ENCODE peak calls at places on chromosomes 7 and 10, in six cellular contexts. One of them, this sample, is unnamed.

GRCh38 chr7:91852263-91852741 is 28.2 kb downstream of the MTERF1 start:
- DNase-seq in lower lobe of right lung: no peak
- DNase-seq in brain microvascular endothelial cell: peak
- DNase-seq in NB4: peak
- DNase-seq in IMR-90: peak
- DNase-seq in stomach: no peak
- DNase-seq in this sample: peak

GRCh38 chr10:129837909-129838582 is 126.0 kb downstream of the EBF3 start:
- DNase-seq in IMR-90: no peak
- DNase-seq in brain microvascular endothelial cell: no peak
- DNase-seq in stomach: no peak
- DNase-seq in NB4: peak
- DNase-seq in lower lobe of right lung: no peak
- DNase-seq in this sample: no peak

GRCh38 chr10:97350138-97350537 is 15.6 kb upstream of the FRAT2 start:
- DNase-seq in lower lobe of right lung: no peak
- DNase-seq in NB4: no peak
- DNase-seq in IMR-90: no peak
- DNase-seq in stomach: no peak
- DNase-seq in brain microvascular endothelial cell: no peak
- DNase-seq in this sample: no peak

GRCh38 chr7:100167912-100168323 is 499 bp downstream of the GAL3ST4 start:
- DNase-seq in stomach: no peak
- DNase-seq in IMR-90: no peak
- DNase-seq in NB4: peak
- DNase-seq in brain microvascular endothelial cell: no peak
- DNase-seq in lower lobe of right lung: no peak
- DNase-seq in this sample: peak

GRCh38 chr7:79403879-79404278 is 49.6 kb downstream of the MAGI2 start:
- DNase-seq in lower lobe of right lung: no peak
- DNase-seq in NB4: no peak
- DNase-seq in brain microvascular endothelial cell: no peak
- DNase-seq in IMR-90: no peak
- DNase-seq in stomach: no peak
- DNase-seq in this sample: no peak

GRCh38 chr7:28472332-28472731 is 60.0 kb downstream of the CREB5 start:
- DNase-seq in lower lobe of right lung: no peak
- DNase-seq in NB4: no peak
- DNase-seq in IMR-90: no peak
- DNase-seq in stomach: no peak
- DNase-seq in brain microvascular endothelial cell: no peak
- DNase-seq in this sample: no peak

GRCh38 chr7:153886506-153887391 is 165.4 kb upstream of the DPP6 start:
- DNase-seq in NB4: no peak
- DNase-seq in IMR-90: no peak
- DNase-seq in lower lobe of right lung: no peak
- DNase-seq in stomach: no peak
- DNase-seq in brain microvascular endothelial cell: no peak
- DNase-seq in this sample: no peak

GRCh38 chr7:130741336-130741995 is 7.5 kb upstream of the KLF14 start:
- DNase-seq in NB4: peak
- DNase-seq in stomach: no peak
- DNase-seq in lower lobe of right lung: no peak
- DNase-seq in IMR-90: no peak
- DNase-seq in brain microvascular endothelial cell: no peak
- DNase-seq in this sample: no peak

GRCh38 chr7:70614237-70614984 is 517.5 kb upstream of the GALNT17 start:
- DNase-seq in brain microvascular endothelial cell: no peak
- DNase-seq in NB4: peak
- DNase-seq in IMR-90: peak
- DNase-seq in stomach: peak
- DNase-seq in lower lobe of right lung: no peak
- DNase-seq in this sample: peak

GRCh38 chr10:132574783-132575319 is 37.3 kb downstream of the INPP5A start:
- DNase-seq in lower lobe of right lung: no peak
- DNase-seq in IMR-90: no peak
- DNase-seq in stomach: no peak
- DNase-seq in brain microvascular endothelial cell: peak
- DNase-seq in NB4: peak
- DNase-seq in this sample: peak

GRCh38 chr7:428896-429827 is 90.5 kb downstream of the PDGFA start:
- DNase-seq in brain microvascular endothelial cell: no peak
- DNase-seq in lower lobe of right lung: no peak
- DNase-seq in stomach: no peak
- DNase-seq in IMR-90: no peak
- DNase-seq in NB4: no peak
- DNase-seq in this sample: no peak

GRCh38 chr7:47578581-47579270 is 3.2 kb downstream of the TNS3 start:
- DNase-seq in stomach: no peak
- DNase-seq in NB4: no peak
- DNase-seq in lower lobe of right lung: no peak
- DNase-seq in IMR-90: peak
- DNase-seq in brain microvascular endothelial cell: peak
- DNase-seq in this sample: peak

GRCh38 chr10:13272164-13272571 is 27.7 kb downstream of the PHYH start:
- DNase-seq in lower lobe of right lung: no peak
- DNase-seq in NB4: no peak
- DNase-seq in brain microvascular endothelial cell: no peak
- DNase-seq in stomach: no peak
- DNase-seq in IMR-90: peak
- DNase-seq in this sample: peak

GRCh38 chr7:16918288-16918895 is 36.6 kb upstream of the AGR3 start:
- DNase-seq in stomach: peak
- DNase-seq in IMR-90: peak
- DNase-seq in lower lobe of right lung: no peak
- DNase-seq in brain microvascular endothelial cell: no peak
- DNase-seq in NB4: peak
- DNase-seq in this sample: peak

GRCh38 chr10:112634096-112634830 is 187.2 kb downstream of the VTI1A start:
- DNase-seq in brain microvascular endothelial cell: no peak
- DNase-seq in NB4: no peak
- DNase-seq in IMR-90: peak
- DNase-seq in stomach: no peak
- DNase-seq in lower lobe of right lung: no peak
- DNase-seq in this sample: peak

GRCh38 chr10:48517911-48518321 is 87.0 kb downstream of the ARHGAP22 start:
- DNase-seq in stomach: peak
- DNase-seq in brain microvascular endothelial cell: no peak
- DNase-seq in IMR-90: no peak
- DNase-seq in lower lobe of right lung: no peak
- DNase-seq in NB4: peak
- DNase-seq in this sample: no peak

GRCh38 chr10:5546891-5547683 is 22.3 kb downstream of the CALML3 start:
- DNase-seq in NB4: no peak
- DNase-seq in stomach: peak
- DNase-seq in IMR-90: peak
- DNase-seq in brain microvascular endothelial cell: peak
- DNase-seq in lower lobe of right lung: peak
- DNase-seq in this sample: no peak

GRCh38 chr7:111650456-111650999 is 88.2 kb upstream of the IMMP2L start:
- DNase-seq in stomach: no peak
- DNase-seq in IMR-90: peak
- DNase-seq in NB4: no peak
- DNase-seq in lower lobe of right lung: no peak
- DNase-seq in brain microvascular endothelial cell: peak
- DNase-seq in this sample: peak

GRCh38 chr7:42692609-42693008 is 219.3 kb downstream of the C7orf25 start:
- DNase-seq in brain microvascular endothelial cell: peak
- DNase-seq in lower lobe of right lung: no peak
- DNase-seq in NB4: no peak
- DNase-seq in stomach: no peak
- DNase-seq in IMR-90: no peak
- DNase-seq in this sample: peak

GRCh38 chr7:11434371-11434770 is 397.6 kb downstream of the THSD7A start:
- DNase-seq in stomach: no peak
- DNase-seq in brain microvascular endothelial cell: no peak
- DNase-seq in IMR-90: no peak
- DNase-seq in lower lobe of right lung: no peak
- DNase-seq in NB4: no peak
- DNase-seq in this sample: peak

GRCh38 chr7:107917770-107918651 is 27.0 kb downstream of the DLD start:
- DNase-seq in IMR-90: no peak
- DNase-seq in brain microvascular endothelial cell: no peak
- DNase-seq in NB4: no peak
- DNase-seq in lower lobe of right lung: no peak
- DNase-seq in stomach: no peak
- DNase-seq in this sample: no peak

GRCh38 chr10:121188005-121188404 is 336.8 kb downstream of the WDR11 start:
- DNase-seq in NB4: peak
- DNase-seq in IMR-90: no peak
- DNase-seq in lower lobe of right lung: no peak
- DNase-seq in stomach: no peak
- DNase-seq in brain microvascular endothelial cell: no peak
- DNase-seq in this sample: no peak

GRCh38 chr7:5525271-5526189 is 101.9 kb upstream of the TNRC18 start:
- DNase-seq in IMR-90: peak
- DNase-seq in brain microvascular endothelial cell: no peak
- DNase-seq in NB4: peak
- DNase-seq in stomach: peak
- DNase-seq in lower lobe of right lung: no peak
- DNase-seq in this sample: peak

GRCh38 chr10:104333728-104334373 is 4.4 kb downstream of the ITPRIP start:
- DNase-seq in stomach: no peak
- DNase-seq in IMR-90: no peak
- DNase-seq in lower lobe of right lung: no peak
- DNase-seq in brain microvascular endothelial cell: no peak
- DNase-seq in NB4: no peak
- DNase-seq in this sample: no peak

GRCh38 chr7:151857412-151857811 is 19.5 kb downstream of the PRKAG2 start:
- DNase-seq in IMR-90: no peak
- DNase-seq in lower lobe of right lung: peak
- DNase-seq in NB4: no peak
- DNase-seq in stomach: no peak
- DNase-seq in brain microvascular endothelial cell: no peak
- DNase-seq in this sample: no peak

GRCh38 chr7:26376208-26376917 is 84.7 kb downstream of the SNX10 start:
- DNase-seq in IMR-90: no peak
- DNase-seq in lower lobe of right lung: peak
- DNase-seq in stomach: no peak
- DNase-seq in brain microvascular endothelial cell: no peak
- DNase-seq in NB4: peak
- DNase-seq in this sample: no peak

GRCh38 chr10:4082851-4083250 is 297.8 kb upstream of the KLF6 start:
- DNase-seq in IMR-90: no peak
- DNase-seq in brain microvascular endothelial cell: no peak
- DNase-seq in lower lobe of right lung: no peak
- DNase-seq in NB4: no peak
- DNase-seq in stomach: no peak
- DNase-seq in this sample: peak

GRCh38 chr7:158789842-158790241 is 39.5 kb downstream of the ESYT2 start:
- DNase-seq in IMR-90: no peak
- DNase-seq in lower lobe of right lung: no peak
- DNase-seq in stomach: no peak
- DNase-seq in NB4: no peak
- DNase-seq in brain microvascular endothelial cell: no peak
- DNase-seq in this sample: no peak

GRCh38 chr7:36015733-36016132 is 137.3 kb upstream of the EEPD1 start:
- DNase-seq in stomach: no peak
- DNase-seq in NB4: no peak
- DNase-seq in lower lobe of right lung: no peak
- DNase-seq in brain microvascular endothelial cell: peak
- DNase-seq in IMR-90: peak
- DNase-seq in this sample: peak

GRCh38 chr10:35007858-35008301 is 82.3 kb downstream of the CUL2 start:
- DNase-seq in lower lobe of right lung: no peak
- DNase-seq in stomach: no peak
- DNase-seq in brain microvascular endothelial cell: no peak
- DNase-seq in NB4: no peak
- DNase-seq in IMR-90: peak
- DNase-seq in this sample: no peak

DNA sequence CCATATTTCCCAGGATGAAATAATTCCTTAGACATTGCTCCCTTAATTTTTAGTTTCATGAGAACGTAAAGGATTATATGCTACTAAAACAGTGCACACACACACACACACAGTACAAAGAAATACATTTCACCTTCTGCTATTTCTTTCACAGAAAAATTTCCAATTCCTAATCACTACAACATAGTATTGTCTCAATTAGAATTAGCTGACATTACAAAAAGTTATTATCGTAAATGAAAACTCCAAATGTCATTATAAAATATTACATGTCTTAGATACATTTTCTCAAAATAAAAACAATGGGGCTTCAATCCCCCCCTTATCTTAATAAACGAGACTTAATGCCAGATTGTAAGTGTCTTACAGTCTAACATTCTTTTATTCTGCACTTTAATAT is 12.3 kb upstream of the RUFY2 start:
- DNase-seq in stomach: no peak
- DNase-seq in lower lobe of right lung: no peak
- DNase-seq in NB4: no peak
- DNase-seq in brain microvascular endothelial cell: no peak
- DNase-seq in IMR-90: no peak
- DNase-seq in this sample: no peak
- TF ChIP-seq CTCF in stomach: no peak
- TF ChIP-seq CTCF in lower lobe of right lung: no peak
- TF ChIP-seq CTCF in NB4: no peak
- TF ChIP-seq CTCF in brain microvascular endothelial cell: no peak
- TF ChIP-seq CTCF in IMR-90: no peak
- TF ChIP-seq CTCF in this sample: no peak

GRCh38 chr10:89301231-89301630 is 615 bp upstream of the IFIT2 start:
- DNase-seq in stomach: no peak
- DNase-seq in lower lobe of right lung: no peak
- DNase-seq in IMR-90: peak
- DNase-seq in brain microvascular endothelial cell: no peak
- DNase-seq in NB4: peak
- DNase-seq in this sample: peak
- H3K4me3 ChIP-seq in stomach: peak
- H3K4me3 ChIP-seq in lower lobe of right lung: peak
- H3K4me3 ChIP-seq in IMR-90: no peak
- H3K4me3 ChIP-seq in brain microvascular endothelial cell: peak
- H3K4me3 ChIP-seq in NB4: peak
- H3K4me3 ChIP-seq in this sample: peak

DNA sequence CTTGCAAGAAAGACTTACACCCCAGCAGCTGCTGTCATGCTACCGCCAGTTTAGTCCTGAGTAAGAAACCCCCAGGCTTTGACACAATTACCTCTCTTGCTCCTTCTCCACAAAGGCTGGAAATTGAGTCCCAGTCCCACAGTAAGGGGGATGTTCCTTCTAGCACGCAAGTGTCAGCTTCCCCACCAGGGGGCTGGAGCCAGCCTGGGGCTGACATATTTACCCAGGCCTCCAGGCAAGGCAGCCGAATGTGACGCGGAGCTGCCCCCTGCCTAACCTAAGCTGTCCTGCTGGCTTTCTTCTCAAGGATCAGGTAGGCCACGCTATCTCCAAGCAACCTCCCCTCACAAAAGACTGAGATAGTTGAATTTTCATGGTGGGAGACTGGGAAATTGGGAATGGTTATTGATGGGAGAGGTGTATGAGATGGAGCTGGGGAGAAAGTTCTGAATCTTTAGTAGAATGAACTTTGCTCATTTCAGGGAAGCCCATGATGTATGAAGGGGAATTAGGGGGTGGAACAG is 19.2 kb upstream of the BMPER start:
- DNase-seq in NB4: peak
- DNase-seq in IMR-90: peak
- DNase-seq in stomach: no peak
- DNase-seq in lower lobe of right lung: no peak
- DNase-seq in brain microvascular endothelial cell: no peak
- DNase-seq in this sample: no peak
- TF ChIP-seq CTCF in NB4: peak
- TF ChIP-seq CTCF in IMR-90: peak
- TF ChIP-seq CTCF in stomach: no peak
- TF ChIP-seq CTCF in lower lobe of right lung: no peak
- TF ChIP-seq CTCF in brain microvascular endothelial cell: peak
- TF ChIP-seq CTCF in this sample: no peak

GRCh38 chr10:18501198-18501597 is 150.2 kb downstream of the NSUN6 start:
- DNase-seq in brain microvascular endothelial cell: peak
- DNase-seq in stomach: no peak
- DNase-seq in lower lobe of right lung: no peak
- DNase-seq in NB4: no peak
- DNase-seq in IMR-90: peak
- DNase-seq in this sample: peak
- H3K4me3 ChIP-seq in brain microvascular endothelial cell: no peak
- H3K4me3 ChIP-seq in stomach: no peak
- H3K4me3 ChIP-seq in lower lobe of right lung: no peak
- H3K4me3 ChIP-seq in NB4: no peak
- H3K4me3 ChIP-seq in IMR-90: no peak
- H3K4me3 ChIP-seq in this sample: no peak

This sample was measured in AG10803.